ENCODE peak calls at places on chromosome 21, in nine cellular contexts. One of them, this sample, is unnamed.

GRCh38 chr21:28410264-28410663 is 582.4 kb downstream of the LTN1 start:
- DNase-seq in T-cell: no peak
- DNase-seq in OCI-LY7: no peak
- DNase-seq in fibroblast of the aortic adventitia: peak; percentile 58
- DNase-seq in NCI-H1105 treated with DMSO at 0.1 percent for 48 hours: no peak
- DNase-seq in NCI-H1417: no peak
- DNase-seq in tibial nerve: no peak
- DNase-seq in HT1080: no peak
- DNase-seq in HCEC 1CT: no peak
- DNase-seq in this sample: no peak

GRCh38 chr21:39397651-39398385 is 47.8 kb downstream of the LCA5L start:
- DNase-seq in T-cell: no peak
- DNase-seq in OCI-LY7: no peak
- DNase-seq in fibroblast of the aortic adventitia: no peak
- DNase-seq in NCI-H1105 treated with DMSO at 0.1 percent for 48 hours: no peak
- DNase-seq in NCI-H1417: no peak
- DNase-seq in tibial nerve: no peak
- DNase-seq in HT1080: no peak
- DNase-seq in HCEC 1CT: no peak
- DNase-seq in this sample: no peak

GRCh38 chr21:45845790-45846130 is 135.8 kb upstream of the COL6A1 start:
- DNase-seq in T-cell: no peak
- DNase-seq in OCI-LY7: no peak
- DNase-seq in fibroblast of the aortic adventitia: no peak
- DNase-seq in NCI-H1105 treated with DMSO at 0.1 percent for 48 hours: no peak
- DNase-seq in NCI-H1417: no peak
- DNase-seq in tibial nerve: no peak
- DNase-seq in HT1080: no peak
- DNase-seq in HCEC 1CT: no peak
- DNase-seq in this sample: no peak

GRCh38 chr21:41369915-41370839 is 8.3 kb downstream of the MX2 start:
- DNase-seq in T-cell: peak; percentile 60
- DNase-seq in OCI-LY7: no peak
- DNase-seq in fibroblast of the aortic adventitia: no peak
- DNase-seq in NCI-H1105 treated with DMSO at 0.1 percent for 48 hours: peak; percentile 45
- DNase-seq in NCI-H1417: no peak
- DNase-seq in tibial nerve: no peak
- DNase-seq in HT1080: no peak
- DNase-seq in HCEC 1CT: no peak
- DNase-seq in this sample: peak; percentile 48

GRCh38 chr21:15278279-15278678 is 213.5 kb upstream of the NRIP1 start:
- DNase-seq in T-cell: no peak
- DNase-seq in OCI-LY7: no peak
- DNase-seq in fibroblast of the aortic adventitia: peak; percentile 52
- DNase-seq in NCI-H1105 treated with DMSO at 0.1 percent for 48 hours: no peak
- DNase-seq in NCI-H1417: no peak
- DNase-seq in tibial nerve: no peak
- DNase-seq in HT1080: no peak
- DNase-seq in HCEC 1CT: no peak
- DNase-seq in this sample: no peak

GRCh38 chr21:44300262-44300959 is 558 bp downstream of the PFKL start:
- DNase-seq in T-cell: peak; percentile 39
- DNase-seq in OCI-LY7: peak; percentile 70
- DNase-seq in fibroblast of the aortic adventitia: peak; percentile 22
- DNase-seq in NCI-H1105 treated with DMSO at 0.1 percent for 48 hours: no peak
- DNase-seq in NCI-H1417: peak; percentile 46
- DNase-seq in tibial nerve: peak; percentile 58
- DNase-seq in HT1080: peak; percentile 43
- DNase-seq in HCEC 1CT: peak; percentile 54
- DNase-seq in this sample: peak; percentile 52

GRCh38 chr21:25199944-25200343 is 407.3 kb downstream of the MRPL39 start:
- DNase-seq in T-cell: no peak
- DNase-seq in OCI-LY7: no peak
- DNase-seq in fibroblast of the aortic adventitia: no peak
- DNase-seq in NCI-H1105 treated with DMSO at 0.1 percent for 48 hours: no peak
- DNase-seq in NCI-H1417: no peak
- DNase-seq in tibial nerve: no peak
- DNase-seq in HT1080: no peak
- DNase-seq in HCEC 1CT: no peak
- DNase-seq in this sample: no peak

GRCh38 chr21:25329227-25329626 is 278.1 kb downstream of the MRPL39 start:
- DNase-seq in T-cell: no peak
- DNase-seq in OCI-LY7: no peak
- DNase-seq in fibroblast of the aortic adventitia: peak; percentile 95
- DNase-seq in NCI-H1105 treated with DMSO at 0.1 percent for 48 hours: no peak
- DNase-seq in NCI-H1417: no peak
- DNase-seq in tibial nerve: no peak
- DNase-seq in HT1080: peak; percentile 87
- DNase-seq in HCEC 1CT: peak; percentile 92
- DNase-seq in this sample: no peak

GRCh38 chr21:46038871-46039397 is 57.4 kb downstream of the COL6A1 start:
- DNase-seq in T-cell: no peak
- DNase-seq in OCI-LY7: no peak
- DNase-seq in fibroblast of the aortic adventitia: peak; percentile 33
- DNase-seq in NCI-H1105 treated with DMSO at 0.1 percent for 48 hours: no peak
- DNase-seq in NCI-H1417: no peak
- DNase-seq in tibial nerve: peak; percentile 50
- DNase-seq in HT1080: peak; percentile 86
- DNase-seq in HCEC 1CT: no peak
- DNase-seq in this sample: no peak

GRCh38 chr21:33980276-33980916 is 64.8 kb upstream of the ATP5PO start:
- DNase-seq in T-cell: no peak
- DNase-seq in OCI-LY7: no peak
- DNase-seq in fibroblast of the aortic adventitia: no peak
- DNase-seq in NCI-H1105 treated with DMSO at 0.1 percent for 48 hours: no peak
- DNase-seq in NCI-H1417: no peak
- DNase-seq in tibial nerve: no peak
- DNase-seq in HT1080: peak; percentile 40
- DNase-seq in HCEC 1CT: no peak
- DNase-seq in this sample: no peak

GRCh38 chr21:42423685-42424084 is 20.0 kb downstream of the UBASH3A start:
- DNase-seq in T-cell: no peak
- DNase-seq in OCI-LY7: no peak
- DNase-seq in fibroblast of the aortic adventitia: no peak
- DNase-seq in NCI-H1105 treated with DMSO at 0.1 percent for 48 hours: no peak
- DNase-seq in NCI-H1417: no peak
- DNase-seq in tibial nerve: no peak
- DNase-seq in HT1080: no peak
- DNase-seq in HCEC 1CT: no peak
- DNase-seq in this sample: no peak

GRCh38 chr21:44964381-44964780 is 24.6 kb downstream of the SLX9 start:
- DNase-seq in T-cell: no peak
- DNase-seq in OCI-LY7: no peak
- DNase-seq in fibroblast of the aortic adventitia: no peak
- DNase-seq in NCI-H1105 treated with DMSO at 0.1 percent for 48 hours: no peak
- DNase-seq in NCI-H1417: no peak
- DNase-seq in tibial nerve: no peak
- DNase-seq in HT1080: no peak
- DNase-seq in HCEC 1CT: no peak
- DNase-seq in this sample: no peak

GRCh38 chr21:22711636-22712035 is 1713.4 kb downstream of the NCAM2 start:
- DNase-seq in T-cell: no peak
- DNase-seq in OCI-LY7: no peak
- DNase-seq in fibroblast of the aortic adventitia: no peak
- DNase-seq in NCI-H1105 treated with DMSO at 0.1 percent for 48 hours: peak; percentile 64
- DNase-seq in NCI-H1417: no peak
- DNase-seq in tibial nerve: no peak
- DNase-seq in HT1080: no peak
- DNase-seq in HCEC 1CT: no peak
- DNase-seq in this sample: no peak

GRCh38 chr21:34795152-34796141 is 126.7 kb downstream of the CLIC6 start:
- DNase-seq in T-cell: no peak
- DNase-seq in OCI-LY7: no peak
- DNase-seq in fibroblast of the aortic adventitia: peak; percentile 68
- DNase-seq in NCI-H1105 treated with DMSO at 0.1 percent for 48 hours: no peak
- DNase-seq in NCI-H1417: no peak
- DNase-seq in tibial nerve: peak; percentile 25
- DNase-seq in HT1080: no peak
- DNase-seq in HCEC 1CT: peak; percentile 73
- DNase-seq in this sample: no peak

GRCh38 chr21:32889596-32889995 is 118.0 kb upstream of the PAXBP1 start:
- DNase-seq in T-cell: no peak
- DNase-seq in OCI-LY7: no peak
- DNase-seq in fibroblast of the aortic adventitia: peak; percentile 4
- DNase-seq in NCI-H1105 treated with DMSO at 0.1 percent for 48 hours: no peak
- DNase-seq in NCI-H1417: no peak
- DNase-seq in tibial nerve: no peak
- DNase-seq in HT1080: no peak
- DNase-seq in HCEC 1CT: peak; percentile 2
- DNase-seq in this sample: no peak

GRCh38 chr21:45175326-45176085 is 101.1 kb downstream of the ADARB1 start:
- DNase-seq in T-cell: no peak
- DNase-seq in OCI-LY7: no peak
- DNase-seq in fibroblast of the aortic adventitia: no peak
- DNase-seq in NCI-H1105 treated with DMSO at 0.1 percent for 48 hours: no peak
- DNase-seq in NCI-H1417: no peak
- DNase-seq in tibial nerve: no peak
- DNase-seq in HT1080: no peak
- DNase-seq in HCEC 1CT: peak; percentile 11
- DNase-seq in this sample: no peak

GRCh38 chr21:45431781-45432572 is 27.0 kb downstream of the COL18A1 start:
- DNase-seq in T-cell: no peak
- DNase-seq in OCI-LY7: no peak
- DNase-seq in fibroblast of the aortic adventitia: peak; percentile 11
- DNase-seq in NCI-H1105 treated with DMSO at 0.1 percent for 48 hours: no peak
- DNase-seq in NCI-H1417: no peak
- DNase-seq in tibial nerve: no peak
- DNase-seq in HT1080: no peak
- DNase-seq in HCEC 1CT: no peak
- DNase-seq in this sample: no peak